ENCODE peak calls at places on chromosomes 2 and 18, in nine cellular contexts. S, Y, L, P, J, D, B, C and F are unnamed samples.
A peak's percentile ranks its signal among the peaks of the same experiment; 100 is the strongest.

GRCh38 chr2:121530210-121530562 is 494 bp upstream of the RNU4ATAC start:
- DNase-seq in S (no peak), Y (peak; percentile 79), L (peak; percentile 77), P (peak; percentile 84), J (peak; percentile 66), D (peak; percentile 75), B (no peak), C (no peak), F (no peak)

GRCh38 chr2:180962727-180963312 is 17.6 kb upstream of the UBE2E3 start:
- DNase-seq in S (no peak), Y (no peak), L (no peak), P (no peak), J (no peak), D (no peak), B (no peak), C (no peak), F (no peak)

GRCh38 chr2:235966932-235967331 is 201.3 kb downstream of the GBX2 start:
- DNase-seq in S (no peak), Y (no peak), L (no peak), P (no peak), J (no peak), D (no peak), B (no peak), C (no peak), F (peak; percentile 50)

GRCh38 chr2:203809991-203810510 is 57.5 kb upstream of the CTLA4 start:
- DNase-seq in S (no peak), Y (no peak), L (no peak), P (no peak), J (no peak), D (no peak), B (no peak), C (no peak), F (no peak)

GRCh38 chr2:150916997-150917396 is 344.7 kb downstream of the RBM43 start:
- DNase-seq in S (no peak), Y (no peak), L (no peak), P (peak; percentile 38), J (no peak), D (no peak), B (no peak), C (no peak), F (no peak)

GRCh38 chr2:72931280-72931910 is 14.1 kb downstream of the EMX1 start:
- DNase-seq in S (no peak), Y (no peak), L (no peak), P (no peak), J (no peak), D (no peak), B (peak; percentile 79), C (no peak), F (peak; percentile 46)

GRCh38 chr2:151943461-151943860 is 115.2 kb upstream of the ARL5A start:
- DNase-seq in S (no peak), Y (no peak), L (no peak), P (no peak), J (no peak), D (no peak), B (no peak), C (no peak), F (no peak)

GRCh38 chr2:96342085-96342484 is 6.5 kb downstream of the NCAPH start:
- DNase-seq in S (no peak), Y (no peak), L (no peak), P (peak; percentile 82), J (no peak), D (no peak), B (no peak), C (no peak), F (no peak)

GRCh38 chr2:25356088-25356487 is 14.4 kb upstream of the DNMT3A start:
- DNase-seq in S (no peak), Y (no peak), L (no peak), P (no peak), J (no peak), D (no peak), B (no peak), C (no peak), F (no peak)

GRCh38 chr2:210548031-210548430 is 8.4 kb upstream of the CPS1 start:
- DNase-seq in S (no peak), Y (no peak), L (no peak), P (no peak), J (no peak), D (no peak), B (no peak), C (no peak), F (no peak)

GRCh38 chr2:52613064-52613463 is 1154.5 kb upstream of the CHAC2 start:
- DNase-seq in S (no peak), Y (no peak), L (no peak), P (no peak), J (no peak), D (no peak), B (no peak), C (no peak), F (no peak)

GRCh38 chr18:55310044-55310676 is 277.8 kb downstream of the TCF4 start:
- DNase-seq in S (no peak), Y (no peak), L (no peak), P (no peak), J (no peak), D (no peak), B (no peak), C (no peak), F (no peak)